ENCODE peak calls at places on chromosomes 3 and 15, in four cellular contexts. Q is AG08396; U is activated CD8-positive, alpha-beta T cell treated with anti-CD3 and anti-CD28 coated beads for 36 hours; F is stimulated activated naive CD8-positive, alpha-beta T cell treated with anti-CD3 and anti-CD28 coated beads, Interleukin-15, Interleukin-2, amounts not matched to agents 100 U/mL and 50 U/mL, for 24 hours. G is an unnamed sample.

GRCh38 chr3:151743860-151744259 is 10.1 kb downstream of the AADACL2 start:
- DNase-seq in Q (no peak), U (no peak), F (no peak), G (no peak)

GRCh38 chr3:189368384-189368783 is 196.6 kb downstream of the TPRG1 start:
- DNase-seq in Q (no peak), U (no peak), F (no peak), G (no peak)

GRCh38 chr3:78846688-78847087 is 921.1 kb downstream of the ROBO1 start:
- DNase-seq in Q (peak), U (no peak), F (no peak), G (no peak)

GRCh38 chr3:12553921-12554391 is 2.9 kb upstream of the MKRN2 start:
- DNase-seq in Q (peak), U (peak), F (peak), G (peak)

GRCh38 chr3:53842436-53843194 is 3.6 kb downstream of the CHDH start:
- DNase-seq in Q (peak), U (no peak), F (no peak), G (peak)

GRCh38 chr3:184160456-184160855 is 5.3 kb downstream of the DVL3 start:
- DNase-seq in Q (peak), U (peak), F (no peak), G (no peak)

GRCh38 chr3:128322030-128323022 is 144.4 kb downstream of the DNAJB8 start:
- DNase-seq in Q (peak), U (peak), F (peak), G (no peak)

GRCh38 chr15:77541421-77542181 is 91.1 kb downstream of the LINGO1 start:
- DNase-seq in Q (no peak), U (no peak), F (no peak), G (peak)

GRCh38 chr15:49145651-49146609 is 9.5 kb downstream of the COPS2 start:
- DNase-seq in Q (peak), U (peak), F (peak), G (peak)

G was measured in occipital lobe.